ENCODE peak calls at places on chromosomes 11 and 22, in six cellular contexts. U is MM.1S, Y is AG04450, F is fibroblast of the aortic adventitia, Z is spleen, P is H9. X is an unnamed sample.
A peak's percentile ranks its signal among the peaks of the same experiment; 100 is the strongest.

GRCh38 chr11:110295487-110296225 is 758 bp downstream of the RDX start:
- DNase-seq in U (peak; percentile 75), Y (no peak), F (peak; percentile 38), Z (peak; percentile 93), P (peak; percentile 57), X (peak; percentile 69)

GRCh38 chr11:35087648-35088047 is 51.3 kb upstream of the CD44 start:
- DNase-seq in U (no peak), Y (no peak), F (peak; percentile 80), Z (no peak), P (no peak), X (no peak)

GRCh38 chr11:119940401-119940976 is 197.4 kb downstream of the TRIM29 start:
- DNase-seq in U (no peak), Y (no peak), F (no peak), Z (no peak), P (no peak), X (no peak)

GRCh38 chr22:29044657-29045176 is 16.9 kb downstream of the C22orf31 start:
- DNase-seq in U (no peak), Y (no peak), F (peak; percentile 77), Z (no peak), P (no peak), X (no peak)

GRCh38 chr22:47260551-47260950 is 498.1 kb downstream of the TBC1D22A start:
- DNase-seq in U (peak; percentile 93), Y (no peak), F (no peak), Z (no peak), P (no peak), X (no peak)

GRCh38 chr22:46462726-46463371 is 74.6 kb downstream of the CELSR1 start:
- DNase-seq in U (no peak), Y (no peak), F (no peak), Z (no peak), P (no peak), X (no peak)

GRCh38 chr22:42310301-42310981 is 40.0 kb upstream of the TCF20 start:
- DNase-seq in U (no peak), Y (no peak), F (no peak), Z (no peak), P (no peak), X (no peak)

GRCh38 chr22:44219101-44219870 is 38.6 kb downstream of the PARVG start:
- DNase-seq in U (no peak), Y (no peak), F (no peak), Z (no peak), P (no peak), X (no peak)

GRCh38 chr22:46528121-46528610 is 9.3 kb downstream of the CELSR1 start:
- DNase-seq in U (no peak), Y (no peak), F (peak; percentile 22), Z (no peak), P (no peak), X (no peak)

GRCh38 chr11:115916596-115916995 is 412.4 kb upstream of the CADM1 start:
- DNase-seq in U (no peak), Y (no peak), F (no peak), Z (no peak), P (no peak), X (no peak)

GRCh38 chr11:115910379-115910778 is 406.2 kb upstream of the CADM1 start:
- DNase-seq in U (no peak), Y (no peak), F (no peak), Z (no peak), P (no peak), X (no peak)

GRCh38 chr11:115911656-115912055 is 407.4 kb upstream of the CADM1 start:
- DNase-seq in U (no peak), Y (no peak), F (no peak), Z (no peak), P (no peak), X (no peak)

GRCh38 chr11:115912484-115912945 is 408.3 kb upstream of the CADM1 start:
- DNase-seq in U (peak; percentile 55), Y (no peak), F (no peak), Z (no peak), P (peak; percentile 43), X (no peak)
- TF ChIP-seq CTCF in U (peak; percentile 56), Y (peak; percentile 54), F (no peak), Z (no peak), P (peak; percentile 62), X (peak; percentile 30)

GRCh38 chr11:103609117-103610066 is 427.0 kb upstream of the DDI1 start:
- DNase-seq in U (no peak), Y (peak; percentile 82), F (peak; percentile 96), Z (no peak), P (peak; percentile 48), X (no peak)
- TF ChIP-seq CTCF in U (peak; percentile 13), Y (peak; percentile 85), F (peak; percentile 88), Z (no peak), P (peak; percentile 64), X (peak; percentile 20)

GRCh38 chr11:125887373-125888324 is at the start of gene HYLS1:
- DNase-seq in U (peak; percentile 99), Y (peak; percentile 92), F (peak; percentile 97), Z (peak; percentile 98), P (peak; percentile 97), X (peak; percentile 78)
- TF ChIP-seq CTCF in U (peak; percentile 34), Y (peak; percentile 25), F (peak; percentile 43), Z (peak; percentile 36), P (peak; percentile 28), X (peak; percentile 5)

GRCh38 chr11:61080986-61081590 is 21.2 kb upstream of the CD5 start:
- DNase-seq in U (no peak), Y (no peak), F (no peak), Z (no peak), P (no peak), X (no peak)
- TF ChIP-seq CTCF in U (no peak), Y (no peak), F (no peak), Z (no peak), P (peak; percentile 12), X (no peak)

GRCh38 chr22:35174398-35174797 is 82.9 kb upstream of the HMGXB4 start:
- DNase-seq in U (no peak), Y (no peak), F (no peak), Z (no peak), P (no peak), X (no peak)
- TF ChIP-seq CTCF in U (no peak), Y (no peak), F (no peak), Z (no peak), P (no peak), X (no peak)

DNA sequence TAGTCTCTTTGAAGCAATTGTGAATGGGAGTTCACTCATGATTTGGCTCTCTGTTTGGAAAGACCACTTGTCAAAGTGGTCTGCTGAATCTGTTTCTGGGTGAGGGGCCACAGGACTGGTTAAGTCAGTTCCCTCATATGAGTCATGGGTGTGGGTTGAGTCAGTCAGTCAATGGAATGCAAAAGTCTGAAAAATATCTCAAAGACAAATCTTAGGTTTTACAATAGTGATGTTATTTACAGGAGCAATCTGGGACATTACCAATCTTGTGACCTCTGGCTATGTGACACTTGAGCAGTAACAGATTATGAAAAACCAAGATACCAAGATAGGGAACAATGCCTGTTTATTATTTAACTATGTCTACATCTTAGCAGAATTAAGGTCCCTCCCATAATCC is 311.6 kb downstream of the AASDHPPT start:
- DNase-seq in U (no peak), Y (no peak), F (peak; percentile 75), Z (no peak), P (no peak), X (no peak)
- TF ChIP-seq CTCF in U (no peak), Y (no peak), F (no peak), Z (no peak), P (no peak), X (no peak)

GRCh38 chr22:21766933-21767462 is 31.4 kb upstream of the YPEL1 start:
- DNase-seq in U (no peak), Y (no peak), F (no peak), Z (peak; percentile 76), P (no peak), X (no peak)
- TF ChIP-seq CTCF in U (no peak), Y (no peak), F (no peak), Z (no peak), P (no peak), X (no peak)

GRCh38 chr22:26122920-26123468 is 46.3 kb upstream of the SEZ6L start:
- DNase-seq in U (peak; percentile 52), Y (no peak), F (no peak), Z (no peak), P (no peak), X (no peak)
- TF ChIP-seq CTCF in U (no peak), Y (no peak), F (no peak), Z (no peak), P (no peak), X (no peak)